ENCODE peak calls at places on chromosome 15, in seven cellular contexts. One of them, this sample, is unnamed.

GRCh38 chr15:79122943-79123342 is 32.4 kb upstream of the RASGRF1 start:
- DNase-seq in right lobe of liver: no peak
- DNase-seq in OCI-LY7: no peak
- DNase-seq in osteocyte: no peak
- DNase-seq in LNCaP clone FGC: no peak
- DNase-seq in WTC11: no peak
- DNase-seq in lower leg skin: no peak
- DNase-seq in this sample: no peak

GRCh38 chr15:68408526-68408925 is 23.4 kb downstream of the ITGA11 start:
- DNase-seq in right lobe of liver: no peak
- DNase-seq in OCI-LY7: no peak
- DNase-seq in osteocyte: peak; percentile 63
- DNase-seq in LNCaP clone FGC: no peak
- DNase-seq in WTC11: no peak
- DNase-seq in lower leg skin: peak; percentile 52
- DNase-seq in this sample: no peak

GRCh38 chr15:62051166-62051565 is 9.1 kb downstream of the VPS13C start:
- DNase-seq in right lobe of liver: no peak
- DNase-seq in OCI-LY7: no peak
- DNase-seq in osteocyte: no peak
- DNase-seq in LNCaP clone FGC: no peak
- DNase-seq in WTC11: no peak
- DNase-seq in lower leg skin: no peak
- DNase-seq in this sample: no peak

GRCh38 chr15:95265419-95265997 is 1034.1 kb downstream of the MCTP2 start:
- DNase-seq in right lobe of liver: no peak
- DNase-seq in OCI-LY7: no peak
- DNase-seq in osteocyte: no peak
- DNase-seq in LNCaP clone FGC: no peak
- DNase-seq in WTC11: no peak
- DNase-seq in lower leg skin: no peak
- DNase-seq in this sample: peak; percentile 22

GRCh38 chr15:78104566-78105500 is 12.5 kb downstream of the SH2D7 start:
- DNase-seq in right lobe of liver: peak; percentile 14
- DNase-seq in OCI-LY7: no peak
- DNase-seq in osteocyte: no peak
- DNase-seq in LNCaP clone FGC: no peak
- DNase-seq in WTC11: no peak
- DNase-seq in lower leg skin: no peak
- DNase-seq in this sample: no peak

GRCh38 chr15:73900129-73900712 is 26.0 kb upstream of the LOXL1 start:
- DNase-seq in right lobe of liver: no peak
- DNase-seq in OCI-LY7: no peak
- DNase-seq in osteocyte: no peak
- DNase-seq in LNCaP clone FGC: no peak
- DNase-seq in WTC11: no peak
- DNase-seq in lower leg skin: no peak
- DNase-seq in this sample: no peak

GRCh38 chr15:96333194-96334016 is 2.9 kb downstream of the NR2F2 start:
- DNase-seq in right lobe of liver: peak; percentile 42
- DNase-seq in OCI-LY7: no peak
- DNase-seq in osteocyte: no peak
- DNase-seq in LNCaP clone FGC: no peak
- DNase-seq in WTC11: peak; percentile 72
- DNase-seq in lower leg skin: peak; percentile 89
- DNase-seq in this sample: no peak

GRCh38 chr15:38197553-38197952 is 55.1 kb upstream of the SPRED1 start:
- DNase-seq in right lobe of liver: no peak
- DNase-seq in OCI-LY7: no peak
- DNase-seq in osteocyte: no peak
- DNase-seq in LNCaP clone FGC: no peak
- DNase-seq in WTC11: no peak
- DNase-seq in lower leg skin: no peak
- DNase-seq in this sample: no peak

GRCh38 chr15:93829115-93829849 is 402.1 kb upstream of the MCTP2 start:
- DNase-seq in right lobe of liver: no peak
- DNase-seq in OCI-LY7: no peak
- DNase-seq in osteocyte: no peak
- DNase-seq in LNCaP clone FGC: no peak
- DNase-seq in WTC11: no peak
- DNase-seq in lower leg skin: no peak
- DNase-seq in this sample: peak; percentile 100

GRCh38 chr15:64052925-64053491 is 6.7 kb upstream of the DAPK2 start:
- DNase-seq in right lobe of liver: no peak
- DNase-seq in OCI-LY7: no peak
- DNase-seq in osteocyte: no peak
- DNase-seq in LNCaP clone FGC: no peak
- DNase-seq in WTC11: no peak
- DNase-seq in lower leg skin: peak; percentile 50
- DNase-seq in this sample: no peak

GRCh38 chr15:68051109-68051508 is 3.0 kb upstream of the PIAS1 start:
- DNase-seq in right lobe of liver: no peak
- DNase-seq in OCI-LY7: no peak
- DNase-seq in osteocyte: no peak
- DNase-seq in LNCaP clone FGC: no peak
- DNase-seq in WTC11: no peak
- DNase-seq in lower leg skin: no peak
- DNase-seq in this sample: no peak

GRCh38 chr15:28021281-28022039 is 77.7 kb downstream of the OCA2 start:
- DNase-seq in right lobe of liver: peak; percentile 94
- DNase-seq in OCI-LY7: no peak
- DNase-seq in osteocyte: peak; percentile 92
- DNase-seq in LNCaP clone FGC: no peak
- DNase-seq in WTC11: peak; percentile 73
- DNase-seq in lower leg skin: no peak
- DNase-seq in this sample: peak; percentile 34

GRCh38 chr15:33971811-33972210 is 3.5 kb downstream of the CHRM5 start:
- DNase-seq in right lobe of liver: no peak
- DNase-seq in OCI-LY7: no peak
- DNase-seq in osteocyte: no peak
- DNase-seq in LNCaP clone FGC: no peak
- DNase-seq in WTC11: no peak
- DNase-seq in lower leg skin: no peak
- DNase-seq in this sample: no peak

GRCh38 chr15:33980159-33980558 is 11.9 kb downstream of the CHRM5 start:
- DNase-seq in right lobe of liver: no peak
- DNase-seq in OCI-LY7: no peak
- DNase-seq in osteocyte: no peak
- DNase-seq in LNCaP clone FGC: no peak
- DNase-seq in WTC11: no peak
- DNase-seq in lower leg skin: no peak
- DNase-seq in this sample: no peak

GRCh38 chr15:33975023-33975565 is 6.8 kb downstream of the CHRM5 start:
- DNase-seq in right lobe of liver: no peak
- DNase-seq in OCI-LY7: peak; percentile 1
- DNase-seq in osteocyte: no peak
- DNase-seq in LNCaP clone FGC: no peak
- DNase-seq in WTC11: no peak
- DNase-seq in lower leg skin: no peak
- DNase-seq in this sample: no peak
- TF ChIP-seq CTCF in right lobe of liver: no peak
- TF ChIP-seq CTCF in OCI-LY7: peak; percentile 44
- TF ChIP-seq CTCF in osteocyte: peak; percentile 33
- TF ChIP-seq CTCF in LNCaP clone FGC: peak; percentile 42
- TF ChIP-seq CTCF in WTC11: no peak
- TF ChIP-seq CTCF in lower leg skin: no peak
- TF ChIP-seq CTCF in this sample: no peak

GRCh38 chr15:52217186-52217585 is 26.0 kb upstream of the GNB5 start:
- DNase-seq in right lobe of liver: no peak
- DNase-seq in OCI-LY7: peak; percentile 81
- DNase-seq in osteocyte: peak; percentile 73
- DNase-seq in LNCaP clone FGC: peak; percentile 81
- DNase-seq in WTC11: peak; percentile 68
- DNase-seq in lower leg skin: peak; percentile 84
- DNase-seq in this sample: peak; percentile 14
- TF ChIP-seq CTCF in right lobe of liver: no peak
- TF ChIP-seq CTCF in OCI-LY7: peak; percentile 90
- TF ChIP-seq CTCF in osteocyte: peak; percentile 10
- TF ChIP-seq CTCF in LNCaP clone FGC: peak; percentile 70
- TF ChIP-seq CTCF in WTC11: no peak
- TF ChIP-seq CTCF in lower leg skin: no peak
- TF ChIP-seq CTCF in this sample: peak; percentile 43

DNA sequence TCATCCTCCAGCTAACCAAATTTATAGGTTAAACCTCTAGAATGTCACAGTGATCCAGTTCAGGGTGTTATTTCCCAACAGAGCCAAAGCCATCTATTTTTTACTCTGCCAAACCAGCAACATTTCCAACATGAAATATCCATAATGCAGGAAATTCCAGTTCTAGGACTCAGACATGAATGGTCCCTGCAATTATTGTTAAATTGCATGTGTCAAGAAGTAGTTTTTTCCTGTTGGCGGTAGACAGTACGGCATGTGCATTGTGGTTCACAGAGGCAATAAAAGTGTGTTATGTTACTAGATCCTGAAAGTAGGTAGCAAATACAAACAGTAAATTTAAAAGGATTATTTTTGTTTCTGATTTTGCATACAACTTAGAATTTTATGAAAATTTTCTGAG is 215.7 kb upstream of the THBS1 start:
- DNase-seq in right lobe of liver: no peak
- DNase-seq in OCI-LY7: no peak
- DNase-seq in osteocyte: no peak
- DNase-seq in LNCaP clone FGC: no peak
- DNase-seq in WTC11: no peak
- DNase-seq in lower leg skin: no peak
- DNase-seq in this sample: no peak
- TF ChIP-seq CTCF in right lobe of liver: no peak
- TF ChIP-seq CTCF in OCI-LY7: no peak
- TF ChIP-seq CTCF in osteocyte: no peak
- TF ChIP-seq CTCF in LNCaP clone FGC: no peak
- TF ChIP-seq CTCF in WTC11: no peak
- TF ChIP-seq CTCF in lower leg skin: no peak
- TF ChIP-seq CTCF in this sample: no peak

GRCh38 chr15:29938701-29939340 is 116.6 kb upstream of the TJP1 start:
- DNase-seq in right lobe of liver: no peak
- DNase-seq in OCI-LY7: peak; percentile 9
- DNase-seq in osteocyte: no peak
- DNase-seq in LNCaP clone FGC: no peak
- DNase-seq in WTC11: no peak
- DNase-seq in lower leg skin: no peak
- DNase-seq in this sample: no peak

GRCh38 chr15:29942548-29942947 is 120.3 kb upstream of the TJP1 start:
- DNase-seq in right lobe of liver: peak; percentile 74
- DNase-seq in OCI-LY7: no peak
- DNase-seq in osteocyte: no peak
- DNase-seq in LNCaP clone FGC: no peak
- DNase-seq in WTC11: no peak
- DNase-seq in lower leg skin: no peak
- DNase-seq in this sample: no peak

GRCh38 chr15:29944925-29945324 is 122.7 kb upstream of the TJP1 start:
- DNase-seq in right lobe of liver: no peak
- DNase-seq in OCI-LY7: no peak
- DNase-seq in osteocyte: no peak
- DNase-seq in LNCaP clone FGC: no peak
- DNase-seq in WTC11: no peak
- DNase-seq in lower leg skin: no peak
- DNase-seq in this sample: no peak

GRCh38 chr15:29939404-29939803 is 117.1 kb upstream of the TJP1 start:
- DNase-seq in right lobe of liver: no peak
- DNase-seq in OCI-LY7: no peak
- DNase-seq in osteocyte: no peak
- DNase-seq in LNCaP clone FGC: no peak
- DNase-seq in WTC11: no peak
- DNase-seq in lower leg skin: no peak
- DNase-seq in this sample: peak; percentile 76

DNA sequence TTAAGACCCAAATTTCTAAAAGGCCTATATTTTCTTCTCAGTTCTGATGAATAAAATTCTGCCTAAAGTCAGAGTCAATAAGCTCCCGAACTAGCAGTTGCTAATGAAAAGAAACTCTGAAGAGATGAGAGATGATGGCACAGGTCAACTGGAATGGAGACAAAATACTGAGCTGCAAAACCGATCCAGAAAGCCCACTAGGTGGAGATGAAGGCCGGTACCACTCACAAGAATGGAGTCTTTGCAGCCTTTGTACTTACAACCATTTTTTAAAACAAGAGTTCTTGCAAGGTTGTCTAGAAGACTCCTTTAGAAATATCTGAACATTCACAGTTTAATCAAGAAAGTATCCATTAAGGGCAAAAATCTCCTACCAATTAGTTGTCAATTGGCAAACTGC is 119.9 kb upstream of the TJP1 start:
- DNase-seq in right lobe of liver: no peak
- DNase-seq in OCI-LY7: no peak
- DNase-seq in osteocyte: no peak
- DNase-seq in LNCaP clone FGC: no peak
- DNase-seq in WTC11: no peak
- DNase-seq in lower leg skin: no peak
- DNase-seq in this sample: no peak
- TF ChIP-seq CTCF in right lobe of liver: peak; percentile 47
- TF ChIP-seq CTCF in OCI-LY7: peak; percentile 11
- TF ChIP-seq CTCF in osteocyte: peak; percentile 57
- TF ChIP-seq CTCF in LNCaP clone FGC: no peak
- TF ChIP-seq CTCF in WTC11: no peak
- TF ChIP-seq CTCF in lower leg skin: no peak
- TF ChIP-seq CTCF in this sample: no peak

DNA sequence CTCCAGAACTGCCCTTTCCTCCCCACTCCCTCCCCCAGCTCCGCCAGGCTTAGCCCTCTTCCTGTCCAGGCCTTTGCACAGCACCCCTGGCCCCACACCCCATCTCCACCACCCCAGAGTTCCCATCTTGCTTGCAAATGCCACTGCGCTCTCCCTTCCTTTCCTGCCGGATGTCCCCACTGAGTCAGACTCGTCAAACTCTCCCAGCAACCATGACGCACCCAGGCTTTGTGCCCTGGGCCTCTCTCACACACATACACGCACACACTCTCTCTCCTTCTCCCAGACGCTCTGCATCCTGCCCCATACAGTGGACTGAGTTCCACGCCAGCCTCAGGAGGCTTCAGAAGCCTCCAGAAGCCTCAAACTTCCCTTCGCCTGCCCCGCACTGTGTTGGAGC is 2.8 kb upstream of the CCDC9B start:
- DNase-seq in right lobe of liver: no peak
- DNase-seq in OCI-LY7: no peak
- DNase-seq in osteocyte: no peak
- DNase-seq in LNCaP clone FGC: no peak
- DNase-seq in WTC11: no peak
- DNase-seq in lower leg skin: no peak
- DNase-seq in this sample: peak; percentile 90
- TF ChIP-seq CTCF in right lobe of liver: no peak
- TF ChIP-seq CTCF in OCI-LY7: no peak
- TF ChIP-seq CTCF in osteocyte: no peak
- TF ChIP-seq CTCF in LNCaP clone FGC: no peak
- TF ChIP-seq CTCF in WTC11: no peak
- TF ChIP-seq CTCF in lower leg skin: no peak
- TF ChIP-seq CTCF in this sample: no peak

GRCh38 chr15:91849749-91850161 is 3.8 kb upstream of the SLCO3A1 start:
- DNase-seq in right lobe of liver: no peak
- DNase-seq in OCI-LY7: peak; percentile 63
- DNase-seq in osteocyte: peak; percentile 32
- DNase-seq in LNCaP clone FGC: no peak
- DNase-seq in WTC11: no peak
- DNase-seq in lower leg skin: no peak
- DNase-seq in this sample: peak; percentile 66
- TF ChIP-seq CTCF in right lobe of liver: peak; percentile 51
- TF ChIP-seq CTCF in OCI-LY7: peak; percentile 80
- TF ChIP-seq CTCF in osteocyte: peak; percentile 57
- TF ChIP-seq CTCF in LNCaP clone FGC: peak; percentile 38
- TF ChIP-seq CTCF in WTC11: peak; percentile 27
- TF ChIP-seq CTCF in lower leg skin: no peak
- TF ChIP-seq CTCF in this sample: peak; percentile 62

GRCh38 chr15:41996921-41997592 is 23.8 kb downstream of the PLA2G4E start:
- DNase-seq in right lobe of liver: no peak
- DNase-seq in OCI-LY7: no peak
- DNase-seq in osteocyte: no peak
- DNase-seq in LNCaP clone FGC: no peak
- DNase-seq in WTC11: no peak
- DNase-seq in lower leg skin: no peak
- DNase-seq in this sample: no peak
- TF ChIP-seq CTCF in right lobe of liver: no peak
- TF ChIP-seq CTCF in OCI-LY7: no peak
- TF ChIP-seq CTCF in osteocyte: no peak
- TF ChIP-seq CTCF in LNCaP clone FGC: no peak
- TF ChIP-seq CTCF in WTC11: no peak
- TF ChIP-seq CTCF in lower leg skin: no peak
- TF ChIP-seq CTCF in this sample: no peak